ENCODE peak calls at places on chromosomes 2 and 18, in six cellular contexts. L is A549, K is spleen, E is breast epithelium, Q is transverse colon, Z is lower leg skin. T is an unnamed sample.

GRCh38 chr2:63440612-63441011 is 147.7 kb downstream of the WDPCP start:
- DNase-seq in L (no peak), K (no peak), E (no peak), Q (no peak), Z (no peak), T (no peak)

GRCh38 chr2:188675391-188676011 is 298.7 kb upstream of the COL3A1 start:
- DNase-seq in L (no peak), K (no peak), E (no peak), Q (no peak), Z (no peak), T (no peak)

GRCh38 chr18:76255070-76255683 is 239.9 kb downstream of the ZNF516 start:
- DNase-seq in L (no peak), K (no peak), E (no peak), Q (no peak), Z (peak; percentile 46), T (no peak)

GRCh38 chr2:128321421-128321775 is 2.7 kb upstream of the HS6ST1 start:
- DNase-seq in L (no peak), K (peak; percentile 81), E (peak; percentile 17), Q (no peak), Z (peak; percentile 88), T (no peak)

GRCh38 chr2:186780701-186781316 is 68.2 kb downstream of the ZSWIM2 start:
- DNase-seq in L (peak; percentile 63), K (no peak), E (no peak), Q (no peak), Z (no peak), T (no peak)

GRCh38 chr2:40049782-40050181 is 270.7 kb upstream of the THUMPD2 start:
- DNase-seq in L (no peak), K (no peak), E (no peak), Q (no peak), Z (no peak), T (no peak)

GRCh38 chr2:197853549-197853948 is 49.2 kb downstream of the PLCL1 start:
- DNase-seq in L (no peak), K (no peak), E (no peak), Q (no peak), Z (no peak), T (no peak)

GRCh38 chr18:54020971-54021370 is 203.5 kb downstream of the MBD2 start:
- DNase-seq in L (no peak), K (no peak), E (no peak), Q (no peak), Z (no peak), T (no peak)

GRCh38 chr18:13500891-13501887 is 225.2 kb downstream of the FAM210A start:
- DNase-seq in L (peak; percentile 50), K (no peak), E (peak; percentile 85), Q (peak; percentile 25), Z (no peak), T (peak; percentile 82)

GRCh38 chr18:40066368-40066767 is 1888.7 kb upstream of the PIK3C3 start:
- DNase-seq in L (no peak), K (no peak), E (no peak), Q (no peak), Z (no peak), T (no peak)

GRCh38 chr2:27569398-27569797 is 13.4 kb upstream of the ZNF512 start:
- DNase-seq in L (no peak), K (no peak), E (no peak), Q (no peak), Z (no peak), T (no peak)

GRCh38 chr2:61980758-61981157 is 75.3 kb downstream of the COMMD1 start:
- DNase-seq in L (no peak), K (no peak), E (no peak), Q (no peak), Z (no peak), T (no peak)

GRCh38 chr18:58272779-58273500 is 228.9 kb downstream of the NEDD4L start:
- DNase-seq in L (no peak), K (no peak), E (no peak), Q (no peak), Z (no peak), T (no peak)

GRCh38 chr2:59297829-59298228 is 1056.7 kb upstream of the FANCL start:
- DNase-seq in L (no peak), K (no peak), E (no peak), Q (no peak), Z (no peak), T (no peak)

DNA sequence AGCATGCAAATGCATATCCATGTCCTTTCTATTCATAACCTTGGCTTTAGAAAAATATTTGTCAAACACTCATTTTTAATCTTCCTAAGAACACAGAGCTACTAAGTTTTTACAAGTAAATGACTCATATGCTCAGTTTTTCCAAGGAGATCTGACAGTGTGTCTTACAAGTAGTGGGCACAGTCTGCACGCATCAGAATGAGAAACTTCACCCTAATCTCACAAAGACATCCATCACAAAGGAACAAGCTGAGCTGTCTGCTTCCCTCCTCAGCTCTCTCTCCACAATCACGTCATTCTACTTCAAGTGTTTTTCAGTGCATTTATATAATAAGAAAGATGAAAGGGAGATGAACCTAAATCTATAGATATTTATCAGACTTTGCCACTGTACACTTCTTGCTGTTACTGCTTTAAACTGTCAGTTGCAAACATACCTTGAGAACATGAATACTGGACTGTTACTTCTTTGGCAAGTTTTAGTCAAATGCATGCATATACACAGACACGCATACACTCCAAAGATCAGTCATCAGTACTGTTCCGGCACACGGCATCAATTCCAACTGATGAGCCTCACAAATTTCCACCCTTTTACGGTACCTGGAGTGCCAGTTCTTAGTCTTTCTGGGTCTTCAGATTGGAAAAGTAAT is 75.7 kb downstream of the RBMS1 start:
- DNase-seq in L (peak; percentile 48), K (no peak), E (no peak), Q (no peak), Z (no peak), T (no peak)
- TF ChIP-seq POLR2A in L (no peak), K (no peak), E (no peak), Q (no peak), Z (no peak), T (no peak)

GRCh38 chr2:7116516-7116915 is 199.3 kb downstream of the RNF144A start:
- DNase-seq in L (no peak), K (no peak), E (no peak), Q (no peak), Z (no peak), T (no peak)

GRCh38 chr2:7109558-7109935 is 192.3 kb downstream of the RNF144A start:
- DNase-seq in L (no peak), K (no peak), E (no peak), Q (no peak), Z (no peak), T (no peak)

GRCh38 chr2:7115364-7115763 is 198.2 kb downstream of the RNF144A start:
- DNase-seq in L (no peak), K (no peak), E (no peak), Q (no peak), Z (no peak), T (no peak)

GRCh38 chr2:7108792-7109557 is 191.8 kb downstream of the RNF144A start:
- DNase-seq in L (no peak), K (no peak), E (no peak), Q (no peak), Z (no peak), T (no peak)

DNA sequence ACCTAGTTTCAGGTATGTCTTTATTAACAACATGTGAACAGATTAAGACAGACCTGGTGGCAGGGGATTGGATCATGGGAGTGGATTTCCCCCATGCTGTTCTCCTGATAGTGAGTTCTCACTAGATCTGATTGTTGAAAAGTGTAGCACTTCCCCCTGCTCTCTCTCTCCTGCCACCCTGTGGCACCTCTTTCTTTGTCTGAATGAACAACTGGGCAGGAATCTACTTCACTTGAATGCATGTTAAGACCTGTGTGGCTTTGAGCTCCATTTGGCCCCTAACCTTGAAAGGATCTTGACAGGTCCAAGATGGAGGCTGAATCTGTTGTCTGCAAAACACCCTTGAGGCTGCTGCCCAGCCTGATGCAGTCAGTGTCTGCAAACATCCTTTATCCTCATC is 194.4 kb downstream of the RNF144A start:
- DNase-seq in L (peak; percentile 9), K (no peak), E (no peak), Q (no peak), Z (no peak), T (no peak)
- H3K4me3 ChIP-seq in L (no peak overlapping the region), K (no peak overlapping the region), E (no peak overlapping the region), Q (no peak overlapping the region), Z (no peak overlapping the region), T (no peak overlapping the region)

GRCh38 chr2:175180701-175181103 is 808 bp downstream of the ATP5MC3 start:
- DNase-seq in L (peak; percentile 40), K (no peak), E (peak; percentile 27), Q (peak; percentile 58), Z (no peak), T (peak; percentile 44)
- TF ChIP-seq POLR2A in L (no peak), K (no peak), E (no peak), Q (no peak), Z (no peak), T (no peak)

GRCh38 chr2:150528861-150529801 is 41.7 kb upstream of the RND3 start:
- DNase-seq in L (peak; percentile 70), K (no peak), E (no peak), Q (no peak), Z (no peak), T (no peak)
- H3K4me3 ChIP-seq in L (peak overlapping the region; percentile 9), K (no peak overlapping the region), E (no peak overlapping the region), Q (no peak overlapping the region), Z (no peak overlapping the region), T (no peak overlapping the region)

GRCh38 chr2:236120006-236120740 is 48.0 kb downstream of the GBX2 start:
- DNase-seq in L (no peak), K (no peak), E (no peak), Q (no peak), Z (no peak), T (no peak)

GRCh38 chr2:236120829-236121228 is 47.4 kb downstream of the GBX2 start:
- DNase-seq in L (no peak), K (no peak), E (no peak), Q (no peak), Z (no peak), T (no peak)

GRCh38 chr2:236119003-236119402 is 49.2 kb downstream of the GBX2 start:
- DNase-seq in L (no peak), K (no peak), E (no peak), Q (no peak), Z (no peak), T (no peak)

GRCh38 chr2:236117861-236118269 is 50.3 kb downstream of the GBX2 start:
- DNase-seq in L (peak; percentile 27), K (no peak), E (no peak), Q (no peak), Z (no peak), T (no peak)

GRCh38 chr2:236119476-236119875 is 48.7 kb downstream of the GBX2 start:
- DNase-seq in L (no peak), K (no peak), E (no peak), Q (no peak), Z (no peak), T (no peak)
- TF ChIP-seq POLR2A in L (no peak), K (no peak), E (no peak), Q (no peak), Z (no peak), T (no peak)

DNA sequence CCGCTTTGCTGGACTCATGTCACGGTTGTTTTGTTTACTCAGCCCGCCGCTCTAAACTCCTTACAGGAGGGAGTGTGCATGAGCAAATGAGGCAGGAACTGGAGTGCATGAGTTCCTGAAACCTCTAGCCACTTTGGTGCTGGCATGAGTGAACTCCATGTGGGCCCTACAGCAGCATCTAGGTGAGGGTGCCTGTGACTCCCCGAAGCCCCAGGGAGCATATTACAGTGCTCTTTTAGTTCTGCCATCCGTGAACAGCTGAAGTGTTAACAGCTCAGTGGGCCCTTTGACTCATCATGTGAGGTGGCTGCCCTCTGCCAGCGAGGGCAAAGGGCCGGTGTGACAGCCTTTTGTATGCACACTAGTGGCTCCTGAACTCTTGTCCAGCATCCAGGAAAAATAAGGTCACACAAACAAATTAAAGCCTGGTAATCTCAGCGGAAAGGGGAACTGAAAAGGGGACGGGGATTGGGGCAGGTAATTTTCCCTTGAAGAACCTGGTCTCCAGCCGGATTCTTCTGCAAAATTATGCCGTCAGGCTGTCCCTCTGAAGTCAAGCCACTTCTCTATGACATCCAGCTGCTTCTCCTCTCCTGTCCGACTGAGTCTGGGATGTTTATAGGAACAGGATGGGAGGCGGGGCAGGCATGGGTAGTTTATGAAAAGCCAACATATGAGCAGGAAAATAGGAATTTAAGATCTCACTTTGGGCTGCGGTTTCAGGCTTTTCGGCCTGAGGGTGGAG is 1668.6 kb downstream of the SUCLG1 start:
- DNase-seq in L (peak; percentile 13), K (no peak), E (no peak), Q (no peak), Z (no peak), T (peak; percentile 86)
- H3K4me3 ChIP-seq in L (no peak overlapping the region), K (no peak overlapping the region), E (no peak overlapping the region), Q (no peak overlapping the region), Z (no peak overlapping the region), T (no peak overlapping the region)